ENCODE peak calls at places on chromosome 2, in four cellular contexts. Q, H, T and J are unnamed samples.

GRCh38 chr2:239012228-239012627 is 164.3 kb downstream of the TWIST2 start:
- DNase-seq in Q (no peak), H (no peak), T (no peak), J (no peak)

GRCh38 chr2:207252979-207253640 is 87.4 kb upstream of the KLF7 start:
- DNase-seq in Q (no peak), H (no peak), T (no peak), J (no peak)

GRCh38 chr2:5766051-5766450 is 73.9 kb downstream of the SOX11 start:
- DNase-seq in Q (no peak), H (no peak), T (peak), J (no peak)

GRCh38 chr2:96506016-96506906 is 1.1 kb upstream of the NEURL3 start:
- DNase-seq in Q (no peak), H (no peak), T (no peak), J (no peak)

GRCh38 chr2:70871398-70872211 is 36.0 kb upstream of the CD207 start:
- DNase-seq in Q (peak), H (peak), T (peak), J (peak)

GRCh38 chr2:217954971-217955740 is 47.6 kb downstream of the TNS1 start:
- DNase-seq in Q (no peak), H (no peak), T (no peak), J (no peak)

GRCh38 chr2:157905092-157905491 is 29.0 kb upstream of the ACVR1 start:
- DNase-seq in Q (no peak), H (no peak), T (no peak), J (no peak)

GRCh38 chr2:189233527-189233926 is 54.0 kb upstream of the COL5A2 start:
- DNase-seq in Q (peak), H (no peak), T (peak), J (no peak)

GRCh38 chr2:236162031-236162803 is 6.0 kb downstream of the GBX2 start:
- DNase-seq in Q (no peak), H (no peak), T (no peak), J (no peak)

GRCh38 chr2:9971105-9971818 is 19.8 kb downstream of the GRHL1 start:
- DNase-seq in Q (no peak), H (no peak), T (peak), J (peak)

GRCh38 chr2:9805435-9806297 is 37.6 kb upstream of the TAF1B start:
- DNase-seq in Q (peak), H (no peak), T (peak), J (no peak)

GRCh38 chr2:10438688-10439087 is 9.4 kb downstream of the ODC1 start:
- DNase-seq in Q (no peak), H (no peak), T (no peak), J (no peak)

GRCh38 chr2:232537079-232537478 is 2.4 kb upstream of the CHRNG start:
- DNase-seq in Q (no peak), H (no peak), T (no peak), J (no peak)

GRCh38 chr2:64998658-64999061 is 9.5 kb downstream of the SLC1A4 start:
- DNase-seq in Q (peak), H (peak), T (peak), J (no peak)

GRCh38 chr2:191174539-191174938 is 23.7 kb upstream of the STAT4 start:
- DNase-seq in Q (no peak), H (no peak), T (no peak), J (no peak)

GRCh38 chr2:208254118-208254870 is 577 bp downstream of the IDH1 start:
- DNase-seq in Q (peak), H (peak), T (peak), J (no peak)

GRCh38 chr2:74368499-74368898 is 11.6 kb downstream of the DCTN1 start:
- DNase-seq in Q (no peak), H (no peak), T (no peak), J (no peak)

GRCh38 chr2:11343626-11344341 is 652 bp downstream of the ROCK2 start:
- DNase-seq in Q (no peak), H (peak), T (peak), J (no peak)

GRCh38 chr2:240217431-240218301 is 77.2 kb upstream of the OTOS start:
- DNase-seq in Q (no peak), H (no peak), T (no peak), J (no peak)

GRCh38 chr2:10412380-10412779 is 35.7 kb downstream of the ODC1 start:
- DNase-seq in Q (peak), H (no peak), T (peak), J (no peak)

GRCh38 chr2:182668671-182669070 is 47.4 kb upstream of the DNAJC10 start:
- DNase-seq in Q (peak), H (no peak), T (no peak), J (no peak)

GRCh38 chr2:202109737-202110184 is 36.7 kb downstream of the KIAA2012 start:
- DNase-seq in Q (peak), H (peak), T (peak), J (no peak)
- TF ChIP-seq CTCF in Q (no peak), H (no peak), T (no peak), J (no peak)

DNA sequence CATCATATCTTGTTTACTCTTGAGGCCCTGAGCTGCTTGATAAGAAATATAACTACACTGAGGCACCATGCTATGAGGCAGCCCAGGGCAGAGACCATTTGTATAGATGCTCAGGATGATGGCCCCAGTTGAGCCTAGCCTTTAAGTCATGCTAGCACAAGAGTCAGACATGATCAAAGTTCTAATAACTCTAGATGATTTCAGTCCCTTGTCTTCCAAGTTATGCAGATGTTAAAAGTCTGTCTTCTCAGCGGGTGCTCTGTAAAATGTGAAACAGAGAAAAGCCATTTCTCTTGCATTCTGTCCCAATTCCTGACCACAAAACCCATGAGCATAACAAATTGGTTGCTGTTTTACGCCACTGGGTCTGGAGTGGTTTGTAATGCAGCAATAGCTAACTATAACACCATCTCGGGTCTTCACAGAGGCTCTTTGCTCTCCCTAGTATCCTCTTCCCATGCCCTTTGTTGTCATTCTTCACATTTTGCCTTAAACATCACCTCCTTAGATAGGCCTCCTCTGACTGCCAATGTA is 49.6 kb downstream of the NXPH2 start:
- DNase-seq in Q (no peak), H (no peak), T (no peak), J (no peak)
- H3K4me3 ChIP-seq in Q (no peak), H (no peak), T (no peak), J (no peak)

GRCh38 chr2:183752571-183752970 is 628.3 kb downstream of the NUP35 start:
- DNase-seq in Q (no peak), H (no peak), T (no peak), J (no peak)
- TF ChIP-seq CTCF in Q (no peak), H (no peak), T (no peak), J (no peak)

GRCh38 chr2:78734221-78734620 is 291.3 kb upstream of the REG3G start:
- DNase-seq in Q (no peak), H (no peak), T (no peak), J (no peak)
- H3K4me3 ChIP-seq in Q (no peak), H (no peak), T (no peak), J (no peak)

GRCh38 chr2:131039535-131039907 is 53.7 kb downstream of the FAM168B start:
- DNase-seq in Q (no peak), H (no peak), T (no peak), J (no peak)

GRCh38 chr2:131042161-131042775 is 51.0 kb downstream of the FAM168B start:
- DNase-seq in Q (no peak), H (no peak), T (no peak), J (no peak)

GRCh38 chr2:131041402-131042160 is 51.7 kb downstream of the FAM168B start:
- DNase-seq in Q (no peak), H (no peak), T (no peak), J (no peak)

GRCh38 chr2:131039908-131040660 is 53.2 kb downstream of the FAM168B start:
- DNase-seq in Q (peak), H (no peak), T (no peak), J (no peak)

DNA sequence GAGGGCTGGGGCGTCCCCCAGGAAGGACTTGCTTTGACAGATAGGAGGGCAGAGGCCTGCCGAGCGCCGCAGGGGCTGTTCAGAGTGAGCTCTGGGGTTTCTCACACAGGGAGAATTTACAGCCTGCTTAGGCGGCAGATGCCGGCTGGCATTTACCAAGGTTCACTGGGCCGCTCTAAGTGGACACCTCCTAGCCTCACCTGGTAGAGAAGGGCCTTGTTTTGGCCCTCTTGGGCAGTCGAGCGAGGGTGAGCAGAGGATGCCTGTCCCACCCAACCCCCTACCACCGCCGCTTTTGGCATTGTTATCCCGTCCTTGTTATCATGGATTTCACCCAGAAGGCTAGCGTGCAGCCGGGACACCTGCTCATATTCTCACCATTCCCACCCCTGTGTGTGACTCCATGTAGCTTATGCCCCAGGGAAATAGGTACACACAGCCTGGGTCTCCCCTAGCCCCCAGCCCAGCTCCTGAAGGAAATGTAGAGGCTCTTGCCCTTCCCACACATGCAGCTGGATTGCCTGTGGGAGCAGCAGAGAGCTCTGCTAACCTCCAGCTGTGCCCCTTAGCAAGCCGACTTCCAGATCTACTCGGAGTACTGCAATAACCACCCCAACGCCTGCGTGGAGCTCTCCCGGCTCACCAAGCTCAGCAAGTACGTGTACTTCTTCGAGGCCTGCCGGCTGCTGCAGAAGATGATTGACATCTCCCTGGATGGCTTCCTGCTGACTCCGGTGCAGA is 52.4 kb downstream of the FAM168B start:
- DNase-seq in Q (peak), H (no peak), T (no peak), J (no peak)
- TF ChIP-seq CTCF in Q (peak), H (no peak), T (no peak), J (no peak)

GRCh38 chr2:130374587-130375290 is 18.9 kb downstream of the PTPN18 start:
- DNase-seq in Q (peak), H (no peak), T (no peak), J (no peak)
- H3K4me3 ChIP-seq in Q (peak), H (no peak), T (peak), J (no peak)

GRCh38 chr2:154452906-154453493 is 245.5 kb upstream of the KCNJ3 start:
- DNase-seq in Q (peak), H (no peak), T (peak), J (no peak)
- TF ChIP-seq CTCF in Q (peak), H (peak), T (peak), J (peak)

GRCh38 chr2:110116033-110116710 is 550 bp upstream of the MALL start:
- DNase-seq in Q (peak), H (peak), T (peak), J (no peak)
- H3K4me3 ChIP-seq in Q (peak), H (peak), T (peak), J (peak)

DNA sequence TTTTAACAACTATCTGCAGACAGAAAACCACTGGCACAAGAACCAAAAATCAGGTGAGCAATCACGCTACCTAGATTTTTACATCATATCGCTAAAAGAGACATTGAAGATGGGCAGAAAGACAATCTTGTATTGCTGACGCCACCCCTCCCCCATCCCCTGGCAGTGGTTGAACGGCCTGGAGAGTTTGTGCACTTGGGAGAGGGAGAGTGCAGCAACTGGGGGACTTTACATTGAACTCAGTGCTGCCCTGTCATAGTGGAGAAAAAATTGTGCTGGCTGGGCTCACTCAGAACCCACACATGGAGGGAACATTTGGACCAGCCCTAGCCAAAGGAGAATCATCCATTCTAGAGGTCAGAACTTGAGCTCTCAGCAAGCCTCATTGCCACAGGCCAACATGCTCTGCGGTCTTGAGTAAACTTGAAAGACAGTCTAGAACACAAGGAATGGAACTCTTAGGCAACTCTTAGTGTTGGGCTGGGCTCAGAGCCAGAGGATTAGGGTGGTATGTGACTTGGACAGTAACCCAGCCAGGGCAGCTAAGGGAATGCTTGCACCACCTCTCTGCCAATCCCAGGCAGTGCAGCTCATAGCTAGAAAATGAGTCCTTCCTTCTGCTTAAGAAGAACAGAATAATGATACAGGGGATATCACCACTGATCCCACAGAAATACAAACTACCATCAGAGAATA is 220.0 kb upstream of the CYP26B1 start:
- DNase-seq in Q (peak), H (peak), T (peak), J (peak)
- TF ChIP-seq CTCF in Q (peak), H (peak), T (peak), J (peak)